ENCODE peak calls at places on chromosomes 7 and 10, in seven cellular contexts. O is IMR-90, W is mesendoderm, P is mesenchymal stem cell, X is H9, F is trophoblast cell, Q is H1. C is an unnamed sample.

GRCh38 chr10:7421519-7421918 is 10.7 kb upstream of the SFMBT2 start:
- DNase-seq in O (no peak), W (no peak), P (no peak), X (no peak), F (no peak), Q (no peak), C (no peak)

GRCh38 chr10:79380125-79380917 is 33.1 kb downstream of the PPIF start:
- DNase-seq in O (peak; percentile 44), W (no peak), P (peak; percentile 86), X (peak; percentile 19), F (no peak), Q (no peak), C (no peak)

GRCh38 chr10:24463683-24464426 is 254.9 kb downstream of the KIAA1217 start:
- DNase-seq in O (peak; percentile 98), W (peak; percentile 46), P (peak; percentile 87), X (no peak), F (peak; percentile 82), Q (no peak), C (no peak)

GRCh38 chr10:119245272-119245671 is 37.9 kb downstream of the GRK5 start:
- DNase-seq in O (no peak), W (no peak), P (no peak), X (no peak), F (no peak), Q (no peak), C (no peak)

GRCh38 chr7:156095908-156096539 is 283.8 kb upstream of the SHH start:
- DNase-seq in O (no peak), W (no peak), P (no peak), X (no peak), F (no peak), Q (no peak), C (no peak)

GRCh38 chr10:110613996-110614495 is 30.1 kb upstream of the RBM20 start:
- DNase-seq in O (no peak), W (no peak), P (no peak), X (no peak), F (no peak), Q (no peak), C (no peak)

GRCh38 chr7:3747452-3747851 is 446.4 kb downstream of the SDK1 start:
- DNase-seq in O (no peak), W (no peak), P (peak; percentile 10), X (no peak), F (no peak), Q (no peak), C (no peak)

GRCh38 chr10:29908977-29909376 is 150.4 kb downstream of the JCAD start:
- DNase-seq in O (no peak), W (no peak), P (no peak), X (no peak), F (no peak), Q (no peak), C (no peak)

GRCh38 chr10:48684792-48685651 is at the start of gene WDFY4:
- DNase-seq in O (no peak), W (no peak), P (no peak), X (no peak), F (no peak), Q (no peak), C (no peak)

GRCh38 chr10:70905071-70906021 is 17.0 kb upstream of the PCBD1 start:
- DNase-seq in O (no peak), W (no peak), P (no peak), X (no peak), F (no peak), Q (no peak), C (no peak)

GRCh38 chr7:50226139-50226538 is 78.4 kb upstream of the IKZF1 start:
- DNase-seq in O (no peak), W (no peak), P (no peak), X (no peak), F (no peak), Q (no peak), C (no peak)

GRCh38 chr7:50227623-50228618 is 76.6 kb upstream of the IKZF1 start:
- DNase-seq in O (no peak), W (no peak), P (no peak), X (no peak), F (no peak), Q (no peak), C (no peak)

GRCh38 chr7:50226669-50227068 is 77.8 kb upstream of the IKZF1 start:
- DNase-seq in O (no peak), W (no peak), P (no peak), X (no peak), F (no peak), Q (no peak), C (no peak)

DNA sequence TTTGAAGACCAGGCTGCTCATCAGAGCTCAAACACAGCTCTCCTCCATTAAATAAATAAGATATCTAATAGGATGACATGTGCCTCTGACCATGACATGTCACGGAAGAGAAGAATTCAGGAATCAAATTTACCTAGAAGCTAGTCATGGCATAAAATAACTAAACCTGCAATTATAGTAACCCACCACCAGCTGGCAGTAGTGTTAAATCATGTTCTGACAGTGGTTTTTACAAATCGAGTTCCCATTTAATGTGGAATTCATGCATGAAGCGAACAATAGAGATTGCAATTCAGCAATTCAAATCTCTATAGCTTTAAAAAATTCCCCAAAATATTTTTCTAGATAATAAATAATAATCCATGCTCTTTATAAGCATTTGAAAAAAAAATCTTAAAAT is 74.6 kb upstream of the IKZF1 start:
- DNase-seq in O (peak; percentile 8), W (peak; percentile 65), P (no peak), X (no peak), F (no peak), Q (no peak), C (no peak)
- H3K23ac ChIP-seq in O (no peak overlapping the region), W (no peak overlapping the region), P (no peak overlapping the region), X (no peak overlapping the region), F (no peak overlapping the region), Q (no peak overlapping the region), C (no peak overlapping the region)

GRCh38 chr10:126251778-126252407 is 136.4 kb downstream of the ADAM12 start:
- DNase-seq in O (no peak), W (no peak), P (no peak), X (no peak), F (no peak), Q (no peak), C (no peak)
- H3K23ac ChIP-seq in O (no peak overlapping the region), W (no peak overlapping the region), P (no peak overlapping the region), X (no peak overlapping the region), F (no peak overlapping the region), Q (no peak overlapping the region), C (no peak overlapping the region)

DNA sequence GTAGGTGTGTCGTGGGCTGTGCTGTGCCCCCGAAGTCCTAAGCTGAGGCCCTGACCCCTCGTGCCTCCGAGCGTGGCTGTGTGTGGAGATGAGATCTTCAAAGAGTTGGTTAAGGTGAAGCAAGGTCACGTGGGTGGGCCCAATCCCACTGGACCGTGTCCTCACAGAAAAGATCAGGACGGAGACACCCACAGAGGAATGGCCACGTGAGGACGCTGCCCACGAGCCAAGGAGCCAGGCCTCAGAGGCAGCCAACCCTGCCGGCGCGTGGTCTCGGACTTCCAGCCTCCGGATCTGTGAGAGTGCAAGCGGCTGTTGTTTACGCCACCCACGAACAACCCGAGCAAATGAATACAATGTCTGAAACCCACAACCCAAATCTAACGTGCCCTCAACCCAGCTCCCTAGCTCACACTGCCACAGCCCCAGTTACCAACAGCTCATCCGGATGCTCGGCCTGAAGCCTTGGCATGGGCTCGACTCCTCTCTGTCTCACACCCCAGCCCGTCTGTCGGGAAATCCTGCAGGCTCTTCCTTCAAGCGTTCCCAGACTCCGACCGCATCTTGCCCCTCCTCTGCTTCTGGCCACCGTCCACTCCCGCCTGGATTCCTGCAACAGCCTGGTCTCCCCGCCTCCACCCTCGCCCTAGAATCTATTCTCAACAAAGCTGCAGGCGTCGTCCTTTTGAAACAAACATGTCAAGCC is 35.5 kb downstream of the STK32C start:
- DNase-seq in O (peak; percentile 60), W (no peak), P (no peak), X (no peak), F (no peak), Q (no peak), C (no peak)
- H3K23ac ChIP-seq in O (no peak overlapping the region), W (no peak overlapping the region), P (no peak overlapping the region), X (no peak overlapping the region), F (no peak overlapping the region), Q (no peak overlapping the region), C (peak overlapping the region; percentile 56)

GRCh38 chr7:108408294-108409004 is 47.8 kb downstream of the NRCAM start:
- DNase-seq in O (no peak), W (no peak), P (no peak), X (no peak), F (no peak), Q (no peak), C (no peak)
- H3K23ac ChIP-seq in O (no peak overlapping the region), W (no peak overlapping the region), P (no peak overlapping the region), X (no peak overlapping the region), F (no peak overlapping the region), Q (no peak overlapping the region), C (no peak overlapping the region)

GRCh38 chr10:16965242-16965620 is 148.0 kb upstream of the RSU1 start:
- DNase-seq in O (no peak), W (no peak), P (no peak), X (no peak), F (no peak), Q (no peak), C (no peak)
- H3K23ac ChIP-seq in O (peak overlapping the region; percentile 87), W (no peak overlapping the region), P (no peak overlapping the region), X (no peak overlapping the region), F (no peak overlapping the region), Q (no peak overlapping the region), C (no peak overlapping the region)

GRCh38 chr10:74640134-74640533 is 186.3 kb upstream of the KAT6B start:
- DNase-seq in O (peak; percentile 9), W (peak; percentile 42), P (peak; percentile 10), X (peak; percentile 38), F (no peak), Q (peak; percentile 2), C (peak; percentile 17)
- H3K23ac ChIP-seq in O (peak overlapping the region; percentile 74), W (no peak overlapping the region), P (no peak overlapping the region), X (no peak overlapping the region), F (no peak overlapping the region), Q (no peak overlapping the region), C (no peak overlapping the region)

DNA sequence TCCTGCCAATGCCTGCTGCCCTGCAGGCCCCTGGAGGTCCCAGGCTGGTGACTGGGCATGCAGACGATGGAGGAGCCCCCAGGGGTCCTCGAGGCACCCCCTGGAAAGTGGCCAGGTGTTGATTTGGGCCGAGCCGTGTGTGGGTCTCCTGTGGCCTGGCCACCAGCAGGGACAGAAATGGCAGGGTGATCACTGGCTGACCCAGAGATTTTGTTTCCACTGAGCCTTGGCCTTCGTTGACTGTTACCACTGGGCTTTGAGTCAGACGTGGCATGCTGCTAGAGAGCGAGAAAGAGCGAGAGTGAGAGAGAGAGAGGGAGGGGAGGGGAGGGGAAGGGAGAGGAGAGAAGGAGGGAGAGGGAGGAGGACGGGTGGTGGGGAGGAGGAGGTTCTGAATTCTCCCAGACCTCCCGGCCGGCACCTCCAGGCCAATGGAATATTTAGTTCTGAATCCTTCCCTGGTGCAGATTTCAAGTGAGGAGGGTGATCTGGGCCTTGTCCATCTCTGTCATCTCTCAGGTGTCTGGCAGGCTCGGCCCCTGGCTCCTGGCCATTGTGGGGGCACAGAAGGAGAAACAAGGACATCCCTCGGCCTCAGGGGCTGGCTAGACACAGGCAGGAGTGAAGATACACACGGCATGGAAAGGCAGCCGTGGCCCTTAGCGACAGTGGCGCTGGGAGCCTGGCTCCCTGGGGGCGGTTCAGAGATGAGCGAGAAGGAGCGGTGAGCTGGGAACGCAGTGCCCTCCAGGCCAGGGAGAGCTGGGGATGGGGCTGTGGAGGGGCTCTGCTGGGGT is 58.2 kb downstream of the GLRX3 start:
- DNase-seq in O (peak; percentile 10), W (no peak), P (no peak), X (no peak), F (no peak), Q (no peak), C (no peak)
- H3K23ac ChIP-seq in O (no peak overlapping the region), W (no peak overlapping the region), P (no peak overlapping the region), X (no peak overlapping the region), F (no peak overlapping the region), Q (no peak overlapping the region), C (no peak overlapping the region)